ENCODE peak calls at places on chromosome X, in eight cellular contexts. One of them, this sample, is unnamed.

GRCh38 chrX:154296731-154297130 is 1.1 kb downstream of the TKTL1 start:
- DNase-seq in NCI-H1694 treated with DMSO at 0.1 percent for 48 hours: no peak
- DNase-seq in nephron progenitor cell: no peak
- DNase-seq in upper lobe of right lung: no peak
- DNase-seq in neural progenitor cell: no peak
- DNase-seq in EL: no peak
- DNase-seq in stimulated activated CD4-positive, alpha-beta T cell treated with anti-CD3 and anti-CD28 coated beads, Interleukin-12 subunit alpha, Interleukin-12 subunit beta, amount 100 ng/mL, for 4 hours: no peak
- DNase-seq in MCF 10A: peak; percentile 9
- DNase-seq in this sample: no peak

GRCh38 chrX:34813618-34814017 is 129.0 kb upstream of the FAM47B start:
- DNase-seq in MCF 10A: no peak
- DNase-seq in neural progenitor cell: no peak
- DNase-seq in nephron progenitor cell: no peak
- DNase-seq in upper lobe of right lung: no peak
- DNase-seq in EL: peak; percentile 42
- DNase-seq in NCI-H1694 treated with DMSO at 0.1 percent for 48 hours: no peak
- DNase-seq in stimulated activated CD4-positive, alpha-beta T cell treated with anti-CD3 and anti-CD28 coated beads, Interleukin-12 subunit alpha, Interleukin-12 subunit beta, amount 100 ng/mL, for 4 hours: no peak
- DNase-seq in this sample: no peak

GRCh38 chrX:50202539-50202938 is 1.7 kb upstream of the AKAP4 start:
- DNase-seq in NCI-H1694 treated with DMSO at 0.1 percent for 48 hours: no peak
- DNase-seq in stimulated activated CD4-positive, alpha-beta T cell treated with anti-CD3 and anti-CD28 coated beads, Interleukin-12 subunit alpha, Interleukin-12 subunit beta, amount 100 ng/mL, for 4 hours: no peak
- DNase-seq in EL: peak; percentile 0
- DNase-seq in neural progenitor cell: no peak
- DNase-seq in MCF 10A: peak; percentile 9
- DNase-seq in nephron progenitor cell: no peak
- DNase-seq in upper lobe of right lung: no peak
- DNase-seq in this sample: no peak

GRCh38 chrX:150482537-150483217 is 85.7 kb upstream of the MTM1 start:
- DNase-seq in NCI-H1694 treated with DMSO at 0.1 percent for 48 hours: no peak
- DNase-seq in neural progenitor cell: no peak
- DNase-seq in nephron progenitor cell: no peak
- DNase-seq in stimulated activated CD4-positive, alpha-beta T cell treated with anti-CD3 and anti-CD28 coated beads, Interleukin-12 subunit alpha, Interleukin-12 subunit beta, amount 100 ng/mL, for 4 hours: peak; percentile 29
- DNase-seq in upper lobe of right lung: no peak
- DNase-seq in EL: peak; percentile 64
- DNase-seq in MCF 10A: peak; percentile 85
- DNase-seq in this sample: no peak

GRCh38 chrX:130176354-130176776 is 4.6 kb downstream of the RAB33A start:
- DNase-seq in stimulated activated CD4-positive, alpha-beta T cell treated with anti-CD3 and anti-CD28 coated beads, Interleukin-12 subunit alpha, Interleukin-12 subunit beta, amount 100 ng/mL, for 4 hours: no peak
- DNase-seq in EL: peak; percentile 25
- DNase-seq in upper lobe of right lung: no peak
- DNase-seq in MCF 10A: no peak
- DNase-seq in nephron progenitor cell: no peak
- DNase-seq in NCI-H1694 treated with DMSO at 0.1 percent for 48 hours: no peak
- DNase-seq in neural progenitor cell: no peak
- DNase-seq in this sample: no peak

GRCh38 chrX:28491322-28491721 is 95.9 kb upstream of the IL1RAPL1 start:
- DNase-seq in upper lobe of right lung: no peak
- DNase-seq in NCI-H1694 treated with DMSO at 0.1 percent for 48 hours: no peak
- DNase-seq in nephron progenitor cell: no peak
- DNase-seq in stimulated activated CD4-positive, alpha-beta T cell treated with anti-CD3 and anti-CD28 coated beads, Interleukin-12 subunit alpha, Interleukin-12 subunit beta, amount 100 ng/mL, for 4 hours: no peak
- DNase-seq in neural progenitor cell: no peak
- DNase-seq in MCF 10A: no peak
- DNase-seq in EL: no peak
- DNase-seq in this sample: no peak

GRCh38 chrX:46770817-46771163 is 11.9 kb upstream of the SLC9A7 start:
- DNase-seq in nephron progenitor cell: no peak
- DNase-seq in NCI-H1694 treated with DMSO at 0.1 percent for 48 hours: no peak
- DNase-seq in EL: peak; percentile 83
- DNase-seq in stimulated activated CD4-positive, alpha-beta T cell treated with anti-CD3 and anti-CD28 coated beads, Interleukin-12 subunit alpha, Interleukin-12 subunit beta, amount 100 ng/mL, for 4 hours: no peak
- DNase-seq in MCF 10A: peak; percentile 79
- DNase-seq in neural progenitor cell: no peak
- DNase-seq in upper lobe of right lung: no peak
- DNase-seq in this sample: no peak

GRCh38 chrX:84729809-84730208 is 227.6 kb upstream of the HDX start:
- DNase-seq in neural progenitor cell: peak; percentile 58
- DNase-seq in nephron progenitor cell: peak; percentile 8
- DNase-seq in stimulated activated CD4-positive, alpha-beta T cell treated with anti-CD3 and anti-CD28 coated beads, Interleukin-12 subunit alpha, Interleukin-12 subunit beta, amount 100 ng/mL, for 4 hours: no peak
- DNase-seq in EL: peak; percentile 21
- DNase-seq in MCF 10A: peak; percentile 43
- DNase-seq in NCI-H1694 treated with DMSO at 0.1 percent for 48 hours: peak; percentile 21
- DNase-seq in upper lobe of right lung: no peak
- DNase-seq in this sample: peak; percentile 16

GRCh38 chrX:23745786-23746185 is 2.7 kb upstream of the ACOT9 start:
- DNase-seq in EL: no peak
- DNase-seq in nephron progenitor cell: no peak
- DNase-seq in neural progenitor cell: no peak
- DNase-seq in upper lobe of right lung: no peak
- DNase-seq in stimulated activated CD4-positive, alpha-beta T cell treated with anti-CD3 and anti-CD28 coated beads, Interleukin-12 subunit alpha, Interleukin-12 subunit beta, amount 100 ng/mL, for 4 hours: no peak
- DNase-seq in NCI-H1694 treated with DMSO at 0.1 percent for 48 hours: no peak
- DNase-seq in MCF 10A: no peak
- DNase-seq in this sample: no peak

GRCh38 chrX:53188763-53189162 is 36.2 kb downstream of the KDM5C start:
- DNase-seq in MCF 10A: peak; percentile 14
- DNase-seq in neural progenitor cell: no peak
- DNase-seq in EL: no peak
- DNase-seq in nephron progenitor cell: no peak
- DNase-seq in stimulated activated CD4-positive, alpha-beta T cell treated with anti-CD3 and anti-CD28 coated beads, Interleukin-12 subunit alpha, Interleukin-12 subunit beta, amount 100 ng/mL, for 4 hours: peak; percentile 10
- DNase-seq in upper lobe of right lung: no peak
- DNase-seq in NCI-H1694 treated with DMSO at 0.1 percent for 48 hours: no peak
- DNase-seq in this sample: no peak

GRCh38 chrX:44344194-44344593 is 722 bp upstream of the EFHC2 start:
- DNase-seq in nephron progenitor cell: no peak
- DNase-seq in neural progenitor cell: no peak
- DNase-seq in MCF 10A: no peak
- DNase-seq in EL: no peak
- DNase-seq in upper lobe of right lung: peak; percentile 55
- DNase-seq in stimulated activated CD4-positive, alpha-beta T cell treated with anti-CD3 and anti-CD28 coated beads, Interleukin-12 subunit alpha, Interleukin-12 subunit beta, amount 100 ng/mL, for 4 hours: peak; percentile 35
- DNase-seq in NCI-H1694 treated with DMSO at 0.1 percent for 48 hours: no peak
- DNase-seq in this sample: peak; percentile 60

GRCh38 chrX:153828308-153828707 is 2.0 kb downstream of the PDZD4 start:
- DNase-seq in EL: no peak
- DNase-seq in MCF 10A: no peak
- DNase-seq in neural progenitor cell: no peak
- DNase-seq in nephron progenitor cell: no peak
- DNase-seq in upper lobe of right lung: no peak
- DNase-seq in NCI-H1694 treated with DMSO at 0.1 percent for 48 hours: no peak
- DNase-seq in stimulated activated CD4-positive, alpha-beta T cell treated with anti-CD3 and anti-CD28 coated beads, Interleukin-12 subunit alpha, Interleukin-12 subunit beta, amount 100 ng/mL, for 4 hours: no peak
- DNase-seq in this sample: no peak

GRCh38 chrX:31590581-31591113 is 518.8 kb upstream of the FTHL17 start:
- DNase-seq in MCF 10A: peak; percentile 66
- DNase-seq in EL: peak; percentile 59
- DNase-seq in neural progenitor cell: no peak
- DNase-seq in NCI-H1694 treated with DMSO at 0.1 percent for 48 hours: no peak
- DNase-seq in upper lobe of right lung: no peak
- DNase-seq in stimulated activated CD4-positive, alpha-beta T cell treated with anti-CD3 and anti-CD28 coated beads, Interleukin-12 subunit alpha, Interleukin-12 subunit beta, amount 100 ng/mL, for 4 hours: no peak
- DNase-seq in nephron progenitor cell: no peak
- DNase-seq in this sample: no peak

GRCh38 chrX:130771648-130772312 is 131.2 kb downstream of the ENOX2 start:
- DNase-seq in MCF 10A: no peak
- DNase-seq in nephron progenitor cell: no peak
- DNase-seq in neural progenitor cell: no peak
- DNase-seq in stimulated activated CD4-positive, alpha-beta T cell treated with anti-CD3 and anti-CD28 coated beads, Interleukin-12 subunit alpha, Interleukin-12 subunit beta, amount 100 ng/mL, for 4 hours: no peak
- DNase-seq in upper lobe of right lung: no peak
- DNase-seq in NCI-H1694 treated with DMSO at 0.1 percent for 48 hours: no peak
- DNase-seq in EL: no peak
- DNase-seq in this sample: no peak

GRCh38 chrX:137550561-137551305 is 15.2 kb upstream of the ZIC3 start:
- DNase-seq in MCF 10A: no peak
- DNase-seq in EL: no peak
- DNase-seq in upper lobe of right lung: no peak
- DNase-seq in NCI-H1694 treated with DMSO at 0.1 percent for 48 hours: no peak
- DNase-seq in nephron progenitor cell: no peak
- DNase-seq in stimulated activated CD4-positive, alpha-beta T cell treated with anti-CD3 and anti-CD28 coated beads, Interleukin-12 subunit alpha, Interleukin-12 subunit beta, amount 100 ng/mL, for 4 hours: no peak
- DNase-seq in neural progenitor cell: peak; percentile 45
- DNase-seq in this sample: no peak

GRCh38 chrX:104482757-104483156 is 83.2 kb upstream of the IL1RAPL2 start:
- DNase-seq in MCF 10A: peak; percentile 13
- DNase-seq in nephron progenitor cell: no peak
- DNase-seq in NCI-H1694 treated with DMSO at 0.1 percent for 48 hours: no peak
- DNase-seq in stimulated activated CD4-positive, alpha-beta T cell treated with anti-CD3 and anti-CD28 coated beads, Interleukin-12 subunit alpha, Interleukin-12 subunit beta, amount 100 ng/mL, for 4 hours: no peak
- DNase-seq in upper lobe of right lung: no peak
- DNase-seq in neural progenitor cell: no peak
- DNase-seq in EL: no peak
- DNase-seq in this sample: no peak

GRCh38 chrX:119398974-119399771 is at the start of gene SLC25A43:
- DNase-seq in neural progenitor cell: peak; percentile 55
- DNase-seq in nephron progenitor cell: peak; percentile 42
- DNase-seq in NCI-H1694 treated with DMSO at 0.1 percent for 48 hours: no peak
- DNase-seq in MCF 10A: peak; percentile 31
- DNase-seq in upper lobe of right lung: peak; percentile 78
- DNase-seq in stimulated activated CD4-positive, alpha-beta T cell treated with anti-CD3 and anti-CD28 coated beads, Interleukin-12 subunit alpha, Interleukin-12 subunit beta, amount 100 ng/mL, for 4 hours: peak; percentile 15
- DNase-seq in EL: peak; percentile 42
- DNase-seq in this sample: peak; percentile 61

GRCh38 chrX:11386001-11386523 is 92.8 kb downstream of the AMELX start:
- DNase-seq in upper lobe of right lung: no peak
- DNase-seq in stimulated activated CD4-positive, alpha-beta T cell treated with anti-CD3 and anti-CD28 coated beads, Interleukin-12 subunit alpha, Interleukin-12 subunit beta, amount 100 ng/mL, for 4 hours: no peak
- DNase-seq in nephron progenitor cell: no peak
- DNase-seq in NCI-H1694 treated with DMSO at 0.1 percent for 48 hours: no peak
- DNase-seq in neural progenitor cell: no peak
- DNase-seq in MCF 10A: peak; percentile 68
- DNase-seq in EL: peak; percentile 70
- DNase-seq in this sample: no peak

GRCh38 chrX:67692246-67692645 is 148.4 kb downstream of the AR start:
- DNase-seq in EL: peak; percentile 59
- DNase-seq in nephron progenitor cell: no peak
- DNase-seq in upper lobe of right lung: no peak
- DNase-seq in MCF 10A: peak; percentile 39
- DNase-seq in stimulated activated CD4-positive, alpha-beta T cell treated with anti-CD3 and anti-CD28 coated beads, Interleukin-12 subunit alpha, Interleukin-12 subunit beta, amount 100 ng/mL, for 4 hours: no peak
- DNase-seq in NCI-H1694 treated with DMSO at 0.1 percent for 48 hours: no peak
- DNase-seq in neural progenitor cell: no peak
- DNase-seq in this sample: no peak

GRCh38 chrX:38426785-38427184 is 74.4 kb downstream of the OTC start:
- DNase-seq in nephron progenitor cell: no peak
- DNase-seq in neural progenitor cell: no peak
- DNase-seq in NCI-H1694 treated with DMSO at 0.1 percent for 48 hours: no peak
- DNase-seq in EL: no peak
- DNase-seq in upper lobe of right lung: no peak
- DNase-seq in MCF 10A: peak; percentile 51
- DNase-seq in stimulated activated CD4-positive, alpha-beta T cell treated with anti-CD3 and anti-CD28 coated beads, Interleukin-12 subunit alpha, Interleukin-12 subunit beta, amount 100 ng/mL, for 4 hours: no peak
- DNase-seq in this sample: no peak

GRCh38 chrX:1591863-1592127 is 391 bp downstream of the AKAP17A start:
- DNase-seq in MCF 10A: no peak
- DNase-seq in neural progenitor cell: peak; percentile 35
- DNase-seq in stimulated activated CD4-positive, alpha-beta T cell treated with anti-CD3 and anti-CD28 coated beads, Interleukin-12 subunit alpha, Interleukin-12 subunit beta, amount 100 ng/mL, for 4 hours: peak; percentile 13
- DNase-seq in nephron progenitor cell: no peak
- DNase-seq in EL: no peak
- DNase-seq in upper lobe of right lung: no peak
- DNase-seq in NCI-H1694 treated with DMSO at 0.1 percent for 48 hours: no peak
- DNase-seq in this sample: no peak

GRCh38 chrX:119709630-119710029 is 16.7 kb upstream of the SEPTIN6 start:
- DNase-seq in nephron progenitor cell: no peak
- DNase-seq in EL: no peak
- DNase-seq in neural progenitor cell: no peak
- DNase-seq in MCF 10A: no peak
- DNase-seq in upper lobe of right lung: no peak
- DNase-seq in stimulated activated CD4-positive, alpha-beta T cell treated with anti-CD3 and anti-CD28 coated beads, Interleukin-12 subunit alpha, Interleukin-12 subunit beta, amount 100 ng/mL, for 4 hours: no peak
- DNase-seq in NCI-H1694 treated with DMSO at 0.1 percent for 48 hours: no peak
- DNase-seq in this sample: no peak

GRCh38 chrX:87663421-87663820 is 145.8 kb downstream of the KLHL4 start:
- DNase-seq in EL: no peak
- DNase-seq in MCF 10A: no peak
- DNase-seq in NCI-H1694 treated with DMSO at 0.1 percent for 48 hours: no peak
- DNase-seq in neural progenitor cell: no peak
- DNase-seq in stimulated activated CD4-positive, alpha-beta T cell treated with anti-CD3 and anti-CD28 coated beads, Interleukin-12 subunit alpha, Interleukin-12 subunit beta, amount 100 ng/mL, for 4 hours: no peak
- DNase-seq in nephron progenitor cell: no peak
- DNase-seq in upper lobe of right lung: no peak
- DNase-seq in this sample: no peak

GRCh38 chrX:46547857-46548256 is 2.6 kb upstream of the ZNF674 start:
- DNase-seq in NCI-H1694 treated with DMSO at 0.1 percent for 48 hours: no peak
- DNase-seq in nephron progenitor cell: no peak
- DNase-seq in upper lobe of right lung: no peak
- DNase-seq in neural progenitor cell: no peak
- DNase-seq in MCF 10A: peak; percentile 54
- DNase-seq in stimulated activated CD4-positive, alpha-beta T cell treated with anti-CD3 and anti-CD28 coated beads, Interleukin-12 subunit alpha, Interleukin-12 subunit beta, amount 100 ng/mL, for 4 hours: no peak
- DNase-seq in EL: peak; percentile 83
- DNase-seq in this sample: no peak

GRCh38 chrX:84240848-84241565 is 53.0 kb upstream of the RPS6KA6 start:
- DNase-seq in MCF 10A: no peak
- DNase-seq in NCI-H1694 treated with DMSO at 0.1 percent for 48 hours: no peak
- DNase-seq in nephron progenitor cell: no peak
- DNase-seq in stimulated activated CD4-positive, alpha-beta T cell treated with anti-CD3 and anti-CD28 coated beads, Interleukin-12 subunit alpha, Interleukin-12 subunit beta, amount 100 ng/mL, for 4 hours: no peak
- DNase-seq in upper lobe of right lung: no peak
- DNase-seq in EL: peak; percentile 41
- DNase-seq in neural progenitor cell: no peak
- DNase-seq in this sample: no peak

GRCh38 chrX:150291014-150291413 is 72.1 kb upstream of the MAMLD1 start:
- DNase-seq in stimulated activated CD4-positive, alpha-beta T cell treated with anti-CD3 and anti-CD28 coated beads, Interleukin-12 subunit alpha, Interleukin-12 subunit beta, amount 100 ng/mL, for 4 hours: no peak
- DNase-seq in MCF 10A: peak; percentile 48
- DNase-seq in neural progenitor cell: no peak
- DNase-seq in EL: peak; percentile 7
- DNase-seq in nephron progenitor cell: no peak
- DNase-seq in NCI-H1694 treated with DMSO at 0.1 percent for 48 hours: no peak
- DNase-seq in upper lobe of right lung: no peak
- DNase-seq in this sample: no peak

GRCh38 chrX:48695524-48695875 is 1.0 kb upstream of the SUV39H1 start:
- DNase-seq in stimulated activated CD4-positive, alpha-beta T cell treated with anti-CD3 and anti-CD28 coated beads, Interleukin-12 subunit alpha, Interleukin-12 subunit beta, amount 100 ng/mL, for 4 hours: no peak
- DNase-seq in NCI-H1694 treated with DMSO at 0.1 percent for 48 hours: no peak
- DNase-seq in neural progenitor cell: no peak
- DNase-seq in EL: peak; percentile 4
- DNase-seq in MCF 10A: no peak
- DNase-seq in upper lobe of right lung: no peak
- DNase-seq in nephron progenitor cell: no peak
- DNase-seq in this sample: no peak

GRCh38 chrX:67612231-67612630 is 68.4 kb downstream of the AR start:
- DNase-seq in MCF 10A: peak; percentile 60
- DNase-seq in upper lobe of right lung: no peak
- DNase-seq in neural progenitor cell: no peak
- DNase-seq in nephron progenitor cell: no peak
- DNase-seq in NCI-H1694 treated with DMSO at 0.1 percent for 48 hours: no peak
- DNase-seq in EL: peak; percentile 69
- DNase-seq in stimulated activated CD4-positive, alpha-beta T cell treated with anti-CD3 and anti-CD28 coated beads, Interleukin-12 subunit alpha, Interleukin-12 subunit beta, amount 100 ng/mL, for 4 hours: no peak
- DNase-seq in this sample: no peak

GRCh38 chrX:4787971-4788370 is 1074.5 kb upstream of the PRKX start:
- DNase-seq in nephron progenitor cell: no peak
- DNase-seq in upper lobe of right lung: no peak
- DNase-seq in NCI-H1694 treated with DMSO at 0.1 percent for 48 hours: no peak
- DNase-seq in neural progenitor cell: no peak
- DNase-seq in MCF 10A: no peak
- DNase-seq in EL: no peak
- DNase-seq in stimulated activated CD4-positive, alpha-beta T cell treated with anti-CD3 and anti-CD28 coated beads, Interleukin-12 subunit alpha, Interleukin-12 subunit beta, amount 100 ng/mL, for 4 hours: no peak
- DNase-seq in this sample: no peak

GRCh38 chrX:17592117-17592516 is 145.2 kb upstream of the SCML1 start:
- DNase-seq in stimulated activated CD4-positive, alpha-beta T cell treated with anti-CD3 and anti-CD28 coated beads, Interleukin-12 subunit alpha, Interleukin-12 subunit beta, amount 100 ng/mL, for 4 hours: no peak
- DNase-seq in upper lobe of right lung: no peak
- DNase-seq in EL: peak; percentile 3
- DNase-seq in MCF 10A: no peak
- DNase-seq in nephron progenitor cell: no peak
- DNase-seq in neural progenitor cell: no peak
- DNase-seq in NCI-H1694 treated with DMSO at 0.1 percent for 48 hours: no peak
- DNase-seq in this sample: no peak

GRCh38 chrX:38086451-38087215 is 80.3 kb downstream of the SYTL5 start:
- DNase-seq in neural progenitor cell: no peak
- DNase-seq in upper lobe of right lung: no peak
- DNase-seq in nephron progenitor cell: no peak
- DNase-seq in MCF 10A: no peak
- DNase-seq in stimulated activated CD4-positive, alpha-beta T cell treated with anti-CD3 and anti-CD28 coated beads, Interleukin-12 subunit alpha, Interleukin-12 subunit beta, amount 100 ng/mL, for 4 hours: no peak
- DNase-seq in NCI-H1694 treated with DMSO at 0.1 percent for 48 hours: no peak
- DNase-seq in EL: no peak
- DNase-seq in this sample: no peak